ENCODE peak calls at places on chromosomes 16 and 17, in five cellular contexts. Y is IMR-90, Z is SK-N-SH, W is GM12878, D is HepG2. I is an unnamed sample.
A peak's percentile ranks its signal among the peaks of the same experiment; 100 is the strongest.

GRCh38 chr16:24976971-24977672 is 38.0 kb downstream of the ARHGAP17 start:
- DNase-seq in Y (no peak), Z (no peak), W (no peak), D (no peak), I (no peak)

GRCh38 chr17:8121531-8122390 is 2.1 kb downstream of the HES7 start:
- DNase-seq in Y (peak; percentile 55), Z (peak; percentile 85), W (no peak), D (no peak), I (peak; percentile 86)

GRCh38 chr16:56481468-56482112 is 30.2 kb downstream of the OGFOD1 start:
- DNase-seq in Y (peak; percentile 40), Z (no peak), W (no peak), D (no peak), I (no peak)

GRCh38 chr17:1188812-1189211 is 9.0 kb upstream of the ABR start:
- DNase-seq in Y (peak; percentile 27), Z (no peak), W (no peak), D (no peak), I (no peak)

GRCh38 chr17:44807093-44807816 is 22.8 kb downstream of the GJC1 start:
- DNase-seq in Y (no peak), Z (no peak), W (no peak), D (no peak), I (no peak)

GRCh38 chr16:22189473-22190168 is 16.5 kb upstream of the EEF2K start:
- DNase-seq in Y (peak; percentile 16), Z (peak; percentile 55), W (no peak), D (no peak), I (no peak)

GRCh38 chr16:22614271-22614947 is 103.7 kb downstream of the NPIPB5 start:
- DNase-seq in Y (no peak), Z (no peak), W (no peak), D (peak; percentile 49), I (no peak)

GRCh38 chr16:57225978-57226377 is 19.1 kb upstream of the ARL2BP start:
- DNase-seq in Y (no peak), Z (no peak), W (no peak), D (no peak), I (no peak)

GRCh38 chr16:74448990-74449389 is 27.7 kb upstream of the CLEC18B start:
- DNase-seq in Y (peak; percentile 95), Z (no peak), W (no peak), D (no peak), I (peak; percentile 5)

GRCh38 chr17:21288581-21289017 is 4.1 kb downstream of the MAP2K3 start:
- DNase-seq in Y (no peak), Z (no peak), W (peak; percentile 32), D (no peak), I (no peak)

GRCh38 chr17:79769596-79770520 is 8.1 kb upstream of the CBX2 start:
- DNase-seq in Y (no peak), Z (no peak), W (no peak), D (no peak), I (no peak)

GRCh38 chr17:50143461-50144176 is 6.9 kb downstream of the PPP1R9B start:
- DNase-seq in Y (no peak), Z (no peak), W (no peak), D (no peak), I (no peak)

GRCh38 chr17:32491371-32492280 is 4.8 kb downstream of the CDK5R1 start:
- DNase-seq in Y (no peak), Z (peak; percentile 47), W (no peak), D (no peak), I (peak; percentile 56)

GRCh38 chr17:70105154-70105553 is 30.1 kb downstream of the KCNJ16 start:
- DNase-seq in Y (no peak), Z (no peak), W (no peak), D (no peak), I (no peak)

GRCh38 chr16:75433732-75434413 is 570 bp upstream of the CFDP1 start:
- DNase-seq in Y (peak; percentile 97), Z (peak; percentile 68), W (no peak), D (peak; percentile 93), I (peak; percentile 75)

GRCh38 chr17:74282587-74283370 is 8.7 kb downstream of the DNAI2 start:
- DNase-seq in Y (no peak), Z (no peak), W (peak; percentile 69), D (peak; percentile 45), I (peak; percentile 44)

GRCh38 chr16:87541004-87541881 is 48.4 kb upstream of the ZCCHC14 start:
- DNase-seq in Y (peak; percentile 79), Z (peak; percentile 51), W (no peak), D (no peak), I (no peak)

GRCh38 chr17:13671341-13671740 is 69.6 kb upstream of the HS3ST3A1 start:
- DNase-seq in Y (no peak), Z (no peak), W (no peak), D (no peak), I (no peak)

GRCh38 chr17:16512011-16512410 is 20.0 kb upstream of the LRRC75A start:
- DNase-seq in Y (no peak), Z (no peak), W (no peak), D (no peak), I (no peak)

GRCh38 chr17:63941162-63941561 is 9.0 kb upstream of the CD79B start:
- DNase-seq in Y (no peak), Z (no peak), W (no peak), D (no peak), I (no peak)

GRCh38 chr17:74008196-74008595 is 195.3 kb upstream of the RPL38 start:
- DNase-seq in Y (no peak), Z (peak; percentile 75), W (no peak), D (peak; percentile 16), I (no peak)

GRCh38 chr17:14595656-14596055 is 294.8 kb downstream of the HS3ST3B1 start:
- DNase-seq in Y (no peak), Z (no peak), W (no peak), D (no peak), I (no peak)

DNA sequence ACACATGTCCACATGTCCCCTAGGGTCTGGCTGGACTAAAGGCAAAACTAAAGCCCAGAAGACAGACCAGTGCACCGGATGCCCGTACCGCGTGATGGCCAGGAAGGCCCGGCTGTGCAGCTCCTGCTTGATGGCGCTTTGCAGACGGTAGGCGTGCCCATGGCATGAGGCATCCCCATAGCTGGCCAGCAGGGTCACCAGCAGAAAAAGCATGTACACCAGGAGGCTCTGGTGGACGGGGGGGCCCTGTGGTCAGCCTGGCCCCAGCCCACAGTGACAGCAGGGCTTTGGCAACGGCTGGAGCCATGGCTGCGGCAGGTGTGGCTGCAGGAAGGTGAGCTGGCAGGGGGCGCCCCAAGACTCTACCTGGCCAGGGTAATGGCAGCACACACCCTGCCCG is 42.8 kb downstream of the PKD1 start:
- DNase-seq in Y (no peak), Z (no peak), W (no peak), D (no peak), I (no peak)
- TF ChIP-seq MXI1 in Y (no peak), Z (no peak), W (no peak), D (no peak), I (no peak)

DNA sequence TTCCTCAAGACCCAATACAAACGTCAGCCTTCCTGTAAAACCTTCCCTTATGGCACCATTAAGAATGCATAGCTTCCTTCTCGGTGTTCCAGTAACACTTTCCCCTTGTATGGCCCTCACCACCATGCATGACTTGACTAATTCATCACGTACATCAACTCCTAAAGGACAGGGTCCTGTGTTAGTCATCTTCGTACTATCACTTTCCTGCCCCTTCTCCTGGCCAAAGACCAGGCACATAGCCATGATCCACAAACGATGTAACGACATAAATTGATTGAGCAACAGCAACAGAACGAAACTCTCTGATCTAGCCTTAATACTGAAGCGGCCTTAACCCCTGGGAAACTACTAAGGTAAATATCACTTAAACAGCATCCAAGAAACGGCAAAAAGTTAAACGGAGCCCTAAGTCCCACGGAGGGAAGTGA is 600 bp downstream of the PSMD12 start:
- DNase-seq in Y (peak; percentile 78), Z (peak; percentile 42), W (no peak), D (peak; percentile 61), I (no peak)
- TF ChIP-seq MXI1 in Y (no peak), Z (no peak), W (no peak), D (no peak), I (no peak)

GRCh38 chr17:77281024-77281903 is 140.5 kb downstream of the SEC14L1 start:
- DNase-seq in Y (peak; percentile 29), Z (peak; percentile 98), W (no peak), D (peak; percentile 65), I (peak; percentile 93)
- TF ChIP-seq MXI1 in Y (no peak), Z (no peak), W (no peak), D (peak; percentile 64), I (no peak)

GRCh38 chr17:10649031-10649430 is 8.1 kb downstream of the MYH3 start:
- DNase-seq in Y (peak; percentile 59), Z (no peak), W (no peak), D (no peak), I (no peak)
- TF ChIP-seq MXI1 in Y (no peak), Z (no peak), W (no peak), D (no peak), I (no peak)

DNA sequence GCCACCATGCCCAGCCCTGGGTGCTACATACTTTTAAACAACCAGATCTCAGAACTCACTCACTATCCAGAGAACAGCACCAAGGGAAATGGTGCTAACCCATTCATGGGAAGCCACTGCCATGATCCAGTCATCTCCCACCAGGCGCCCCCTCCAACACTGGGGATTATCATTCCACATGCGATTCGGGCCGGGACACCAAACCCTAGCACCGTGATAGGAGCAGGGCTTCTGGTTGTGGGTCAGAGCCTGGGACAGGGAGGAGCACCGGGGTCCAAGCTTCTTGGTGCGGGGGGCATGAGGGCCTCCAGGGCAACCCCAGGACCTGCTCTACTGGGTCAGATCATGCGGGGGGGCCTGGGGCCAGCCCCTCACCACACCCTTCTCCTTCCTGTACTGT is 4.5 kb downstream of the TMEM235 start:
- DNase-seq in Y (no peak), Z (no peak), W (no peak), D (no peak), I (no peak)
- TF ChIP-seq MXI1 in Y (no peak), Z (no peak), W (no peak), D (no peak), I (no peak)

I was measured in K562.